ENCODE peak calls at places on chromosomes 4 and X, in four cellular contexts. One of them, this sample, is unnamed.

GRCh38 chrX:15474058-15474457 is 19.1 kb downstream of the PIR start:
- DNase-seq in CD4-positive, alpha-beta memory T cell: no peak
- DNase-seq in GM23338: no peak
- DNase-seq in adrenal gland: no peak
- DNase-seq in this sample: no peak

GRCh38 chr4:48554606-48555005 is 64.6 kb downstream of the ZAR1 start:
- DNase-seq in CD4-positive, alpha-beta memory T cell: no peak
- DNase-seq in GM23338: peak
- DNase-seq in adrenal gland: no peak
- DNase-seq in this sample: no peak

GRCh38 chr4:64271601-64272081 is 137.6 kb downstream of the TECRL start:
- DNase-seq in GM23338: peak
- DNase-seq in adrenal gland: no peak
- DNase-seq in CD4-positive, alpha-beta memory T cell: no peak
- DNase-seq in this sample: no peak

GRCh38 chr4:71239365-71239764 is 99.5 kb upstream of the SLC4A4 start:
- DNase-seq in CD4-positive, alpha-beta memory T cell: no peak
- DNase-seq in GM23338: no peak
- DNase-seq in adrenal gland: no peak
- DNase-seq in this sample: no peak

GRCh38 chr4:4368821-4369580 is 17.9 kb upstream of the NSG1 start:
- DNase-seq in adrenal gland: no peak
- DNase-seq in CD4-positive, alpha-beta memory T cell: no peak
- DNase-seq in GM23338: no peak
- DNase-seq in this sample: no peak

GRCh38 chr4:73730292-73730691 is 10.1 kb upstream of the CXCL8 start:
- DNase-seq in CD4-positive, alpha-beta memory T cell: no peak
- DNase-seq in GM23338: no peak
- DNase-seq in adrenal gland: no peak
- DNase-seq in this sample: no peak

GRCh38 chrX:132622130-132622529 is 133.3 kb upstream of the MBNL3 start:
- DNase-seq in adrenal gland: no peak
- DNase-seq in GM23338: no peak
- DNase-seq in CD4-positive, alpha-beta memory T cell: no peak
- DNase-seq in this sample: no peak

GRCh38 chr4:77833158-77833724 is 14.1 kb upstream of the CNOT6L start:
- DNase-seq in adrenal gland: no peak
- DNase-seq in GM23338: no peak
- DNase-seq in CD4-positive, alpha-beta memory T cell: no peak
- DNase-seq in this sample: no peak

GRCh38 chr4:85457752-85458467 is 17.0 kb upstream of the ARHGAP24 start:
- DNase-seq in GM23338: no peak
- DNase-seq in adrenal gland: peak
- DNase-seq in CD4-positive, alpha-beta memory T cell: no peak
- DNase-seq in this sample: no peak

GRCh38 chr4:45944000-45944399 is 179.9 kb downstream of the GABRG1 start:
- DNase-seq in GM23338: peak
- DNase-seq in CD4-positive, alpha-beta memory T cell: no peak
- DNase-seq in adrenal gland: no peak
- DNase-seq in this sample: peak

GRCh38 chr4:21948347-21949072 is at the start of gene KCNIP4:
- DNase-seq in CD4-positive, alpha-beta memory T cell: peak
- DNase-seq in adrenal gland: no peak
- DNase-seq in GM23338: peak
- DNase-seq in this sample: no peak

GRCh38 chr4:144556636-144557035 is 89.3 kb upstream of the HHIP start:
- DNase-seq in adrenal gland: no peak
- DNase-seq in GM23338: no peak
- DNase-seq in CD4-positive, alpha-beta memory T cell: no peak
- DNase-seq in this sample: peak

GRCh38 chrX:96704661-96705060 is 20.0 kb downstream of the DIAPH2 start:
- DNase-seq in adrenal gland: no peak
- DNase-seq in GM23338: no peak
- DNase-seq in CD4-positive, alpha-beta memory T cell: no peak
- DNase-seq in this sample: no peak

GRCh38 chr4:57110635-57111546 is 706 bp upstream of the IGFBP7 start:
- DNase-seq in adrenal gland: peak
- DNase-seq in CD4-positive, alpha-beta memory T cell: no peak
- DNase-seq in GM23338: peak
- DNase-seq in this sample: peak

GRCh38 chr4:171203425-171203824 is 609.8 kb upstream of the GALNTL6 start:
- DNase-seq in CD4-positive, alpha-beta memory T cell: no peak
- DNase-seq in adrenal gland: no peak
- DNase-seq in GM23338: no peak
- DNase-seq in this sample: no peak

GRCh38 chr4:32136081-32136787 is 1416.1 kb downstream of the PCDH7 start:
- DNase-seq in adrenal gland: no peak
- DNase-seq in GM23338: peak
- DNase-seq in CD4-positive, alpha-beta memory T cell: no peak
- DNase-seq in this sample: no peak

GRCh38 chr4:145098675-145099037 is 545 bp downstream of the ABCE1 start:
- DNase-seq in adrenal gland: peak
- DNase-seq in CD4-positive, alpha-beta memory T cell: peak
- DNase-seq in GM23338: no peak
- DNase-seq in this sample: no peak

GRCh38 chr4:184688447-184688846 is 38.9 kb downstream of the PRIMPOL start:
- DNase-seq in adrenal gland: no peak
- DNase-seq in CD4-positive, alpha-beta memory T cell: no peak
- DNase-seq in GM23338: peak
- DNase-seq in this sample: no peak

GRCh38 chr4:81504685-81505598 is 33.2 kb upstream of the RASGEF1B start:
- DNase-seq in GM23338: no peak
- DNase-seq in adrenal gland: peak
- DNase-seq in CD4-positive, alpha-beta memory T cell: peak
- DNase-seq in this sample: peak

GRCh38 chr4:12583286-12583685 is 900.9 kb downstream of the RAB28 start:
- DNase-seq in GM23338: no peak
- DNase-seq in CD4-positive, alpha-beta memory T cell: no peak
- DNase-seq in adrenal gland: no peak
- DNase-seq in this sample: no peak

GRCh38 chr4:167114416-167114971 is 119.8 kb downstream of the SPOCK3 start:
- DNase-seq in adrenal gland: no peak
- DNase-seq in GM23338: no peak
- DNase-seq in CD4-positive, alpha-beta memory T cell: no peak
- DNase-seq in this sample: no peak

GRCh38 chr4:26377352-26378311 is 56.8 kb downstream of the RBPJ start:
- DNase-seq in GM23338: no peak
- DNase-seq in adrenal gland: no peak
- DNase-seq in CD4-positive, alpha-beta memory T cell: no peak
- DNase-seq in this sample: no peak

GRCh38 chrX:46912098-46912672 is at the start of gene JADE3:
- DNase-seq in CD4-positive, alpha-beta memory T cell: peak
- DNase-seq in GM23338: peak
- DNase-seq in adrenal gland: peak
- DNase-seq in this sample: peak

GRCh38 chrX:70424801-70425200 is 1.7 kb downstream of the GDPD2 start:
- DNase-seq in CD4-positive, alpha-beta memory T cell: no peak
- DNase-seq in adrenal gland: no peak
- DNase-seq in GM23338: no peak
- DNase-seq in this sample: no peak

GRCh38 chr4:48271048-48271452 is 1.4 kb upstream of the TEC start:
- DNase-seq in GM23338: no peak
- DNase-seq in adrenal gland: no peak
- DNase-seq in CD4-positive, alpha-beta memory T cell: no peak
- DNase-seq in this sample: peak

GRCh38 chrX:13305091-13305490 is 14.8 kb downstream of the ATXN3L start:
- DNase-seq in CD4-positive, alpha-beta memory T cell: no peak
- DNase-seq in GM23338: no peak
- DNase-seq in adrenal gland: no peak
- DNase-seq in this sample: no peak

GRCh38 chr4:2968381-2968780 is 5.0 kb downstream of the GRK4 start:
- DNase-seq in CD4-positive, alpha-beta memory T cell: no peak
- DNase-seq in GM23338: no peak
- DNase-seq in adrenal gland: no peak
- DNase-seq in this sample: no peak

GRCh38 chr4:94934201-94934600 is 176.4 kb downstream of the BMPR1B start:
- DNase-seq in CD4-positive, alpha-beta memory T cell: no peak
- DNase-seq in GM23338: no peak
- DNase-seq in adrenal gland: no peak
- DNase-seq in this sample: no peak

GRCh38 chr4:72295966-72296557 is 264.3 kb downstream of the NPFFR2 start:
- DNase-seq in adrenal gland: no peak
- DNase-seq in GM23338: peak
- DNase-seq in CD4-positive, alpha-beta memory T cell: no peak
- DNase-seq in this sample: peak

GRCh38 chr4:7052313-7052712 is 9.1 kb downstream of the TADA2B start:
- DNase-seq in CD4-positive, alpha-beta memory T cell: no peak
- DNase-seq in adrenal gland: no peak
- DNase-seq in GM23338: no peak
- DNase-seq in this sample: no peak

GRCh38 chrX:36431819-36432218 is 512.3 kb downstream of the CFAP47 start:
- DNase-seq in adrenal gland: no peak
- DNase-seq in GM23338: no peak
- DNase-seq in CD4-positive, alpha-beta memory T cell: no peak
- DNase-seq in this sample: no peak

GRCh38 chrX:46737041-46737440 is 21.9 kb downstream of the SLC9A7 start:
- DNase-seq in GM23338: no peak
- DNase-seq in CD4-positive, alpha-beta memory T cell: no peak
- DNase-seq in adrenal gland: no peak
- DNase-seq in this sample: no peak

GRCh38 chr4:15303052-15303641 is 124.7 kb upstream of the C1QTNF7 start:
- DNase-seq in CD4-positive, alpha-beta memory T cell: no peak
- DNase-seq in GM23338: no peak
- DNase-seq in adrenal gland: no peak
- DNase-seq in this sample: no peak
- H3K4me3 ChIP-seq in CD4-positive, alpha-beta memory T cell: no peak
- H3K4me3 ChIP-seq in GM23338: no peak
- H3K4me3 ChIP-seq in adrenal gland: no peak
- H3K4me3 ChIP-seq in this sample: no peak

GRCh38 chr4:147076728-147077127 is 131.1 kb upstream of the TTC29 start:
- DNase-seq in GM23338: no peak
- DNase-seq in CD4-positive, alpha-beta memory T cell: no peak
- DNase-seq in adrenal gland: no peak
- DNase-seq in this sample: no peak
- H3K4me3 ChIP-seq in GM23338: no peak
- H3K4me3 ChIP-seq in CD4-positive, alpha-beta memory T cell: no peak
- H3K4me3 ChIP-seq in adrenal gland: no peak
- H3K4me3 ChIP-seq in this sample: no peak

DNA sequence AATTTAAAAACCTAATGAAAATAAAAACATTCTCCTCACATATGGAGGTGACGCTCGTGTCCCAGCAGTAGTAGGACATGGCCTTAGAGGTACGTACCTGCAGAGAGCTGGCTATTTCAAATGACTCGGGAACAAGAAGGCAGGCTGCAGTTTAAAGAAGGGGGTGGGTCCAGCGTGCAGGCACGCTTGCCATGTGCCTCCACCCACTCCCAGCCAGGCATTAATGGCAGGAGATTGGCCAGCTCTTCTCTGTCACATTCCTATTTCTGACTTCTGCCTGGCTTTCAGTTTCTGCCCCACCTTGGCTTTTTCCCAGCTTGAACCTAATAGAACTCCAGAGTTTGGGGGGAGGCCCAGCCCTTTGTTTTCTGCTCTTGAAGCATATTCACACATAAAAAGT is 17.2 kb downstream of the PDHA1 start:
- DNase-seq in adrenal gland: no peak
- DNase-seq in CD4-positive, alpha-beta memory T cell: no peak
- DNase-seq in GM23338: no peak
- DNase-seq in this sample: no peak
- H3K4me3 ChIP-seq in adrenal gland: no peak
- H3K4me3 ChIP-seq in CD4-positive, alpha-beta memory T cell: no peak
- H3K4me3 ChIP-seq in GM23338: no peak
- H3K4me3 ChIP-seq in this sample: no peak

DNA sequence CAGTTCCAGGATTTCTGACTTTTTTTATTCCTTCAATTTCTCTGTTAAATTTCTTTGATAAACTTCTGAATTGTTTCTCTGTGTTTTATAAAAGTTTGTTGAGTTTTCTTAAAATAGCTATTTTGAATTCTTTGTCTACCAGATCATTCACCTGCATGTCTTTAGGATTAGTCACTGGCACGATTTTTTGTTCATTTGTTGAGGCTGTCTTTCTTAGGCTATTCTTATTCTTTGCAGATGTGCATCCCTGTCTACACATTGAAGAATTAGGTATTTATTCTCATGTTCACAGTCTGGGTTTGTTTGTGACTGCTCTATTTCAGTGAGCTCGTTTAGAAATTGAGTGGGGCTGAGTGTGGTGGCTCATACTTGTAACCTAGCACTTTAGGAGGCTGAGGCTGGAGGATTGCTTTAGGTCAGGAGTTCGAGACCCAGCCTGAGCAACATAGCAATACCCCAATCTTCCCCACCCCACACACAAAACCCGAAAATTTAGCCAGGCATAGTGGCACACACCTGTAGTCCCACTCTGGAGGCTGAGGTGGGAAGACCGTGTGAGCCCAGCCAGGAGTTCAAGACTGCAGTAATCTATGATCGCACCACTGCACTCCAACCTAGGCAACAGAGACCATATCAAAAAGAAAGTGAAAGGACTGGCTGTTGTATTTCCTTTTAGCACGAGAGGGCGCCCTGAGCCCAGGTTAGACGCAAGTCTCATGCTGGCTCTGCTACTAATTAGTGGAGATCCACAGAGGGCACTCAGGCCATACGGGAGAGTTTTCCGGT is 42.0 kb downstream of the F8 start:
- DNase-seq in CD4-positive, alpha-beta memory T cell: peak
- DNase-seq in GM23338: peak
- DNase-seq in adrenal gland: peak
- DNase-seq in this sample: peak
- H3K4me3 ChIP-seq in CD4-positive, alpha-beta memory T cell: peak
- H3K4me3 ChIP-seq in GM23338: no peak
- H3K4me3 ChIP-seq in adrenal gland: no peak
- H3K4me3 ChIP-seq in this sample: peak

DNA sequence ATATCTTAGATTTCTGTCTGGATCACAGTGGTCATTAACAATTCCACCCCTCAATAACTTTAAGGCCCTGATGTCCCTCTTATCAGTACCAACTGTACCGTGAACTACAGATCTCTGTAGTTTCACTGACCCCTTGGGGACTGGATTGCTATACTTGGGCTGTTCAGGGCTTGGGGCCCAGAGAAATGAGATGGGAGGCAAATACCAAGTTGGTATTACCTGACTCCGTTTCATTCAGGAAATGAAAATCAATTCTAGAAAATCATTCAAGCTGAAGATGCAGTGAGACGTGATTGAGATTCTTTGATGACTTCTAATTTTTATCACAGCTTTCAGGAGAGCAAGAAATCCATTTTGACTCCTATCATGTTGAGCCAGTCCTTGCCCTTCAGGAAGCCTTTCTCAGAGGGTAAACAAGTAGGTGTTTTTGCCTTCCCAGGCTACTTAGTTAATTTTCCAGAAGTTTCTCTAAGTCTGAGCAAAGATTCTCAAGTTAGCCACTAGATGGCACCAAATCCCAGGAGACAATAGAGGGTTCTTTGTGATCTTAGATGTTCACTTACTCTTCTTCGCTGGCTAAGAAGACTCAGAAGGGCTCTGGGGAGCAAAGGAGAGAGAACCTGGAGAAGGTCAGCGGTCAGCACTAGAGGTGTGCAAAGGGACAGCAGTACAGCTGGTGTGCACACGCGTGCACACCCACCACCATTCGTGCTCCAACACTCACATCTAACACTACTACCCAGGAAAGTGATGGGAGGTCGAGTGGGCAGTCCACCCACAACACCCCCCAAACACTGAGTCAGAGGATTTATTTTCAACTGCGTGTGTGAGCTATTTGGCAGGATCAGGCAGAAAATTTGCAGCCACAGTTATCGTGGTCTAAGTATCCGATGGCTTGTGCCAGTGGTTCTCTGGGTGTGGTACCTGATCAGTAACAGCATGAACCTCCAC is 7.4 kb downstream of the HNRNPH2 start:
- DNase-seq in adrenal gland: peak
- DNase-seq in GM23338: peak
- DNase-seq in CD4-positive, alpha-beta memory T cell: peak
- DNase-seq in this sample: peak
- H3K4me3 ChIP-seq in adrenal gland: no peak
- H3K4me3 ChIP-seq in GM23338: no peak
- H3K4me3 ChIP-seq in CD4-positive, alpha-beta memory T cell: no peak
- H3K4me3 ChIP-seq in this sample: no peak

GRCh38 chr4:180538384-180539052 is 1704.7 kb upstream of the TENM3 start:
- DNase-seq in adrenal gland: no peak
- DNase-seq in GM23338: peak
- DNase-seq in CD4-positive, alpha-beta memory T cell: no peak
- DNase-seq in this sample: no peak
- H3K4me3 ChIP-seq in adrenal gland: no peak
- H3K4me3 ChIP-seq in GM23338: no peak
- H3K4me3 ChIP-seq in CD4-positive, alpha-beta memory T cell: no peak
- H3K4me3 ChIP-seq in this sample: no peak